ENCODE peak calls at places on chromosome 11, in nine cellular contexts. H is activated B cell treated with CpG ODN at 0.5 μM for 24 hours, P is A549, C is GM23338, L is progenitor cell of endocrine pancreas, Z is body of pancreas, D is heart right ventricle, S is cardiac fibroblast, M is foreskin fibroblast. A is an unnamed sample.

GRCh38 chr11:7485136-7485853 is at the start of gene OLFML1:
- DNase-seq in H (no peak), P (no peak), C (no peak), L (no peak), Z (no peak), D (peak), S (peak), M (peak), A (no peak)

GRCh38 chr11:126502159-126502558 is 146.7 kb downstream of the ST3GAL4 start:
- DNase-seq in H (no peak), P (no peak), C (no peak), L (no peak), Z (no peak), D (no peak), S (no peak), M (no peak), A (no peak)

GRCh38 chr11:32137263-32137662 is 46.4 kb downstream of the RCN1 start:
- DNase-seq in H (no peak), P (peak), C (no peak), L (no peak), Z (no peak), D (no peak), S (peak), M (peak), A (no peak)

GRCh38 chr11:34098813-34099212 is 6.6 kb upstream of the NAT10 start:
- DNase-seq in H (no peak), P (no peak), C (no peak), L (no peak), Z (no peak), D (no peak), S (no peak), M (no peak), A (no peak)

GRCh38 chr11:109424893-109425292 is 2.9 kb downstream of the C11orf87 start:
- DNase-seq in H (no peak), P (no peak), C (peak), L (peak), Z (peak), D (peak), S (no peak), M (no peak), A (no peak)

GRCh38 chr11:130209128-130209932 is 49.7 kb downstream of the ST14 start:
- DNase-seq in H (no peak), P (no peak), C (no peak), L (no peak), Z (peak), D (no peak), S (no peak), M (peak), A (peak)

GRCh38 chr11:11038339-11039248 is 180.7 kb upstream of the ZBED5 start:
- DNase-seq in H (no peak), P (no peak), C (no peak), L (peak), Z (no peak), D (no peak), S (no peak), M (no peak), A (no peak)

GRCh38 chr11:111604392-111605009 is 2.3 kb downstream of the SIK2 start:
- DNase-seq in H (no peak), P (peak), C (peak), L (no peak), Z (no peak), D (no peak), S (peak), M (peak), A (no peak)

GRCh38 chr11:67352546-67353316 is 615 bp downstream of the POLD4 start:
- DNase-seq in H (no peak), P (no peak), C (peak), L (no peak), Z (no peak), D (peak), S (no peak), M (peak), A (peak)

GRCh38 chr11:102985850-102986249 is 30.3 kb upstream of the MMP13 start:
- DNase-seq in H (no peak), P (no peak), C (no peak), L (no peak), Z (no peak), D (no peak), S (no peak), M (no peak), A (no peak)

GRCh38 chr11:15038963-15039362 is 34.4 kb upstream of the CALCB start:
- DNase-seq in H (no peak), P (no peak), C (peak), L (no peak), Z (no peak), D (no peak), S (peak), M (peak), A (no peak)

GRCh38 chr11:74195828-74196227 is 24.7 kb downstream of the PPME1 start:
- DNase-seq in H (no peak), P (no peak), C (no peak), L (no peak), Z (no peak), D (no peak), S (no peak), M (peak), A (no peak)

GRCh38 chr11:3834349-3835099 is 6.2 kb downstream of the RHOG start:
- DNase-seq in H (no peak), P (no peak), C (peak), L (no peak), Z (no peak), D (no peak), S (no peak), M (no peak), A (peak)

GRCh38 chr11:64021742-64022067 is 14.0 kb upstream of the FLRT1 start:
- DNase-seq in H (no peak), P (no peak), C (peak), L (no peak), Z (no peak), D (no peak), S (no peak), M (peak), A (no peak)

GRCh38 chr11:62546937-62547625 is 475 bp upstream of the AHNAK start:
- DNase-seq in H (no peak), P (peak), C (peak), L (no peak), Z (no peak), D (peak), S (peak), M (peak), A (no peak)

GRCh38 chr11:109795234-109795633 is 298.0 kb upstream of the ZC3H12C start:
- DNase-seq in H (no peak), P (no peak), C (no peak), L (no peak), Z (peak), D (no peak), S (no peak), M (peak), A (no peak)

GRCh38 chr11:8071616-8072581 is 9.1 kb upstream of the TUB start:
- DNase-seq in H (peak), P (no peak), C (peak), L (no peak), Z (peak), D (no peak), S (no peak), M (no peak), A (peak)

GRCh38 chr11:67465190-67465522 is 3.9 kb downstream of the TMEM134 start:
- DNase-seq in H (no peak), P (no peak), C (peak), L (no peak), Z (no peak), D (no peak), S (no peak), M (no peak), A (no peak)

GRCh38 chr11:93540337-93540736 is 2.9 kb downstream of the SMCO4 start:
- DNase-seq in H (no peak), P (no peak), C (no peak), L (no peak), Z (no peak), D (no peak), S (no peak), M (no peak), A (no peak)

GRCh38 chr11:111574373-111575230 is 27.6 kb upstream of the SIK2 start:
- DNase-seq in H (no peak), P (no peak), C (no peak), L (no peak), Z (no peak), D (no peak), S (no peak), M (no peak), A (no peak)

GRCh38 chr11:110529043-110529442 is 99.3 kb downstream of the FDX1 start:
- DNase-seq in H (no peak), P (no peak), C (peak), L (no peak), Z (no peak), D (no peak), S (peak), M (no peak), A (no peak)

GRCh38 chr11:111911563-111912401 is at the start of gene CRYAB:
- DNase-seq in H (no peak), P (no peak), C (peak), L (no peak), Z (peak), D (peak), S (peak), M (peak), A (no peak)

GRCh38 chr11:91163619-91164451 is 941.0 kb upstream of the CHORDC1 start:
- DNase-seq in H (no peak), P (no peak), C (no peak), L (no peak), Z (no peak), D (no peak), S (peak), M (peak), A (no peak)

GRCh38 chr11:119509969-119510401 is 87.0 kb upstream of the THY1 start:
- DNase-seq in H (no peak), P (no peak), C (no peak), L (no peak), Z (no peak), D (no peak), S (peak), M (peak), A (no peak)

GRCh38 chr11:27468209-27468608 is 4.4 kb downstream of the LGR4 start:
- DNase-seq in H (no peak), P (no peak), C (no peak), L (no peak), Z (no peak), D (no peak), S (peak), M (peak), A (no peak)

GRCh38 chr11:1982908-1983600 is 14.6 kb downstream of the H19 start:
- DNase-seq in H (no peak), P (no peak), C (no peak), L (no peak), Z (no peak), D (no peak), S (no peak), M (no peak), A (no peak)
- TF ChIP-seq CTCF in H (no peak), P (no peak), C (no peak), L (no peak), Z (no peak), D (no peak), S (no peak), M (no peak), A (no peak)

DNA sequence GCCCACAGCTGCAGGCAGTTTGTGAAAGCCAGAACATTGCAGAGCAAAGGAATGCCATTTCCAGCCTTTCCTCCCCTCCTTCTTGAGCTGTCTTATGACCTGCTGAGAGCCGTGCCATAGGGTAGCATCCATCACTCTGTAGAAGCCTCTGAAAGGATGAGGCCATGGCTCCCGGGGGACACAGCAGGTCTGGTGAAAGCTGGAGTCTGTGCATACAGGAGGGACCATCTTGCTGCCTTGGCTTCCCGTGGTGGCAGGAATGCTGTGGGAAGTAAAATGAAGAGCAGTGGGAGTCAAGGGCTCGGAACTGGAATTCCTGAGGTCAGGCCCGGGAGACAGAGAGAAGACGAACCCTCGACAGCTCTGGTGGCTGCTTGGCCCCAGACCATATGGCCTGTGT is 30.9 kb downstream of the ANO1 start:
- DNase-seq in H (no peak), P (no peak), C (no peak), L (no peak), Z (no peak), D (peak), S (no peak), M (no peak), A (peak)
- TF ChIP-seq CTCF in H (no peak), P (no peak), C (no peak), L (no peak), Z (no peak), D (no peak), S (no peak), M (no peak), A (no peak)

DNA sequence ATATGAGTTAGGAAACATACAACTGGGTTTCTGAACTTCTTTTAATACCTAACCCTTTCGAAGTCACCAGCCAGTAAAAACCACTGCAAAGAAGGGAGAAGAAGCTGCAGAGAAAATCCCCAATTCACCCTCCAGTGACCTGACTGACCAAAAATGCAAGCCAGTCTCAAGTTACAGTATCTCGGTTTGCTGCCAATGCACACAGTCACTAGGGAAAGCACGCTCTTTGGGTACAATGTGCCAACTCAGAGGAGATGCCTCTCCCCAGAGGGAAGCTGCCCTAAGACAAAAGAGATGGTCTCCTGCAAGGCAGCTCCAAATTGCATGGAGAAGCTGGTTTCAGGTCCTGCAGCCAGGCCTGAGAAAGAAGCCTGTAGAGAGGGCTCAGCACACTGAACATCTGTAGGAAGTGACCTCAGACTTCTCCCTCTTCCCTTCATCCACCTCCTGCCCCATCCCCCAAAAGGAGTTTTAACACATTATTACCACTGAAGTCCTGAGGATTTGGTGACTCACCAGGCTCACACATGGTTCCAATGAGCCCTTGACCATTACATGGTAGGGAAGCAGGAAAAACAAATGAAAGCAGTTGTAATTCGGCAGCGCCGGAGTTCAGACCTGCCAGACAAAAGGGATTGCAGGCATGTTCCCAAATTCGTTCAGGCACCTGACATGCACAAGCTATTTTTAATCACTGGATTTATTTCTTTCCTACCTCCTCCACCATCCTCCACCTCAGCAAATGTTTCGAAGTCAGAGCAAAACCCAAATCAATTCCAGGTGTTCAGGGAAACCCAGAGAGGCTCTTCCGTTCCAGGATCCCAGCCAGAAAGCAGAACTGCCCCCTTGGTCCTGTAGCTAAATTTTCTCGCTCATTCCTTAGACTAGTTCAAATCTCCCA is 90.1 kb downstream of the ETS1 start:
- DNase-seq in H (peak), P (peak), C (no peak), L (no peak), Z (peak), D (no peak), S (peak), M (peak), A (no peak)
- TF ChIP-seq CTCF in H (no peak), P (no peak), C (no peak), L (no peak), Z (no peak), D (no peak), S (no peak), M (no peak), A (no peak)

GRCh38 chr11:60609632-60610031 is 89.8 kb upstream of the MS4A8 start:
- DNase-seq in H (no peak), P (no peak), C (no peak), L (no peak), Z (no peak), D (no peak), S (no peak), M (no peak), A (no peak)

GRCh38 chr11:60610702-60611101 is 88.7 kb upstream of the MS4A8 start:
- DNase-seq in H (no peak), P (no peak), C (no peak), L (no peak), Z (no peak), D (no peak), S (no peak), M (no peak), A (no peak)

GRCh38 chr11:60607483-60607882 is 91.9 kb upstream of the MS4A8 start:
- DNase-seq in H (no peak), P (no peak), C (peak), L (no peak), Z (no peak), D (no peak), S (no peak), M (no peak), A (no peak)
- TF ChIP-seq CTCF in H (no peak), P (no peak), C (peak), L (peak), Z (no peak), D (no peak), S (no peak), M (no peak), A (no peak)

GRCh38 chr11:65890324-65891179 is at the start of gene CCDC85B:
- DNase-seq in H (peak), P (peak), C (peak), L (peak), Z (peak), D (peak), S (peak), M (peak), A (peak)
- TF ChIP-seq CTCF in H (no peak), P (peak), C (peak), L (peak), Z (peak), D (no peak), S (no peak), M (peak), A (no peak)

GRCh38 chr11:65487467-65488272 is 11.2 kb upstream of the MALAT1 start:
- DNase-seq in H (no peak), P (peak), C (peak), L (peak), Z (peak), D (peak), S (peak), M (peak), A (peak)
- TF ChIP-seq CTCF in H (no peak), P (no peak), C (peak), L (no peak), Z (no peak), D (no peak), S (no peak), M (no peak), A (peak)

GRCh38 chr11:17796154-17796553 is 61.6 kb downstream of the KCNC1 start:
- DNase-seq in H (no peak), P (no peak), C (no peak), L (no peak), Z (no peak), D (no peak), S (no peak), M (no peak), A (no peak)
- TF ChIP-seq CTCF in H (no peak), P (no peak), C (no peak), L (no peak), Z (no peak), D (no peak), S (no peak), M (no peak), A (no peak)

GRCh38 chr11:72842644-72843330 is 28.6 kb downstream of the ATG16L2 start:
- DNase-seq in H (no peak), P (no peak), C (no peak), L (no peak), Z (no peak), D (no peak), S (no peak), M (no peak), A (no peak)
- TF ChIP-seq CTCF in H (no peak), P (no peak), C (no peak), L (no peak), Z (no peak), D (no peak), S (no peak), M (no peak), A (no peak)